ENCODE peak calls at places on chromosomes 4 and X, in four cellular contexts. N is A549, S is HepG2, G is SK-N-SH. D is an unnamed sample.

GRCh38 chr4:74503580-74503979 is 58.6 kb downstream of the AREG start:
- DNase-seq in N (no peak), S (peak; percentile 8), G (no peak), D (no peak)

GRCh38 chrX:65932173-65933084 is 107.5 kb downstream of the VSIG4 start:
- DNase-seq in N (peak; percentile 12), S (peak; percentile 1), G (peak; percentile 9), D (no peak)

GRCh38 chr4:78426972-78427371 is 124.6 kb upstream of the ANXA3 start:
- DNase-seq in N (peak; percentile 11), S (peak; percentile 13), G (no peak), D (peak; percentile 11)

GRCh38 chrX:74346124-74346523 is 42.1 kb downstream of the ZCCHC13 start:
- DNase-seq in N (no peak), S (no peak), G (no peak), D (no peak)

GRCh38 chrX:9357500-9358139 is 107.2 kb upstream of the TBL1X start:
- DNase-seq in N (no peak), S (no peak), G (no peak), D (no peak)

GRCh38 chrX:115018944-115019343 is 1.5 kb upstream of the IL13RA2 start:
- DNase-seq in N (no peak), S (no peak), G (no peak), D (no peak)

GRCh38 chr4:37625499-37625898 is 60.7 kb downstream of the RELL1 start:
- DNase-seq in N (no peak), S (no peak), G (no peak), D (no peak)

GRCh38 chr4:87120411-87121162 is 99.8 kb downstream of the KLHL8 start:
- DNase-seq in N (no peak), S (peak; percentile 47), G (no peak), D (no peak)

GRCh38 chr4:124711469-124712416 is 789 bp downstream of the ANKRD50 start:
- DNase-seq in N (peak; percentile 83), S (peak; percentile 41), G (peak; percentile 88), D (no peak)

GRCh38 chr4:173088144-173088543 is 80.5 kb upstream of the GALNT7 start:
- DNase-seq in N (no peak), S (no peak), G (no peak), D (no peak)

GRCh38 chr4:952881-953573 is 20.3 kb downstream of the DGKQ start:
- DNase-seq in N (no peak), S (no peak), G (peak; percentile 17), D (no peak)

GRCh38 chr4:950136-951020 is 18.1 kb downstream of the TMEM175 start:
- DNase-seq in N (no peak), S (no peak), G (peak; percentile 26), D (no peak)

GRCh38 chr4:951186-951585 is 18.9 kb downstream of the TMEM175 start:
- DNase-seq in N (no peak), S (no peak), G (no peak), D (no peak)

GRCh38 chr4:953574-953915 is 19.8 kb downstream of the DGKQ start:
- DNase-seq in N (no peak), S (no peak), G (no peak), D (no peak)

GRCh38 chr4:951594-952468 is 19.6 kb downstream of the TMEM175 start:
- DNase-seq in N (no peak), S (no peak), G (peak; percentile 33), D (no peak)
- TF ChIP-seq PBX3 in N (no peak), S (no peak), G (no peak), D (no peak)

DNA sequence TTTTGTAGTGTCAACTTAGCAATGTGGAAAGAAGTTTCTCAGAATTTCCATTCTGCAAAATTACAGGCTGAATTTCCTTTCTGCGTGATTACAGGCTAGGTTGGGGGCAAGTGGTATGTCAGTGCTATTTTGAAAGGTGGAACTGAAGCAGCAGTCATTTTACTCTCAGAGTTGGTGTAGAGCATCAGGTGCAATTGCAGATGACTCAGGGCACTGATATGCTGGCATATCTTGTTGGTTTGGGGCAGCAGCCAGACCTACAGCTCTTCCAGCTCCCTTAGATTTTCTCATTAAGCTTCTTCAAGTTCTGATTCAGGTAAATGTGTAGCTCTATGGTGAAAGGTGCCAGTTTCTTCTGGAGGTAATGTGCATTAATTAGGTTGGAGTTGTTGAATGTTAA is 930.7 kb upstream of the PCDH10 start:
- DNase-seq in N (no peak), S (no peak), G (no peak), D (no peak)
- TF ChIP-seq MAX in N (no peak), S (no peak), G (no peak), D (no peak)

DNA sequence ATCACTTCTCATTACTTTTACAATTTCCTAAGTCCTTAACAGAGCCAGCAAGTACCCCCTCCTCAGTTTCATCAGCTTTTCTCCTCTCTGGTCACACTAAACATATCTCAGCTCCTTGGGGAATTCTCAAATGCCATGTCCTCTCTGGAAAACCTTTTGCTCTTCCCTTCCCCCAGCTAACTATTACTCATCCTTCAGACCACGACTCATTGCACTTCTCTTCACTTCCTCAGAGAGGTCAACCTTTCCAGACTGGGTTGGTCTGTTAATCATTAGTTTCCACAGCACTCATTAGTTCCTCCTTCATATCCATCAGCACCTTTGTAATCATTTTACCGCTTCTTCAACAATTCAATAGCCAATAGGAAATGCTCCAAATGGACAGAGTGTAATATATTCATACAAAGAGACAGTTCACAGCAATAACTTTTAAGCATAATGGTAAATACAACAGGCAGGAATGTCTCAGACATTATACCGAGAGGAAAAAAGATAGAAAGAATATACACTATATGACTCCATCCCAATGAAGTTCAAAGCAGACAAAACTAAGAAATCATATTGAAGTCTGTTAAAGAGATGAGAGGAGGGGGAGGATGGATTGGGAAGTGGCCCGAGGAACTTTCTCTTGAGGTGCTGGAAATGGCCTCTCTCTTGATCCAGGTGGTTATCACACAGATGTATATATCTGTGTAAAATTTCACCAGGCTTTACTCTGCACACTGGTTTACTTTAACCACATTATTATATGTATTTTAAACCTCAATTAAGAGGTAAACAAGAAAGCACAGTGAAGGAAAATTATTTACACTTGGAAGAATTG is 39.6 kb downstream of the DDX60L start:
- DNase-seq in N (peak; percentile 87), S (no peak), G (no peak), D (peak; percentile 21)
- TF ChIP-seq PBX3 in N (no peak), S (no peak), G (no peak), D (no peak)

GRCh38 chr4:158938462-158939044 is 164.3 kb upstream of the RAPGEF2 start:
- DNase-seq in N (no peak), S (no peak), G (no peak), D (no peak)
- TF ChIP-seq MAX in N (no peak), S (no peak), G (no peak), D (no peak)

DNA sequence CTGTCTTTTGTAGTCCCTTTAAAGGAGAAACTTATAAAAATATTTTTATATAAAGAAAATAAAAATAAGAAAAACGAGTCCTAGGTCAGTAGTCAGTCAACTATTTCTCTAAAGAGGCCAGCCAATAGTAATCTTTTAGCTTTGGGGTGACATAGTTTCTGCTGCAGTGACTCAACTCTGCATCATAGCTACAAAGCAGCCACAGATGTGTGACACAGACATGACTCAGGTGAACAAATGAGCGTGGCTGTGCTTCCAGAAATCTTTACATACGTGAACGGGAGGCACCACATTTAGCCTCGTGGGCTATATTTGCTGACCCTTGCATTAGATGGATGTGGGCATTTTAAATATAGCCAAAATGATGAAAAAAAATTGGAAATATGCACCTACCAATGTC is 1862.5 kb upstream of the TENM3 start:
- DNase-seq in N (peak; percentile 18), S (no peak), G (no peak), D (no peak)
- TF ChIP-seq PBX3 in N (no peak), S (no peak), G (no peak), D (no peak)

DNA sequence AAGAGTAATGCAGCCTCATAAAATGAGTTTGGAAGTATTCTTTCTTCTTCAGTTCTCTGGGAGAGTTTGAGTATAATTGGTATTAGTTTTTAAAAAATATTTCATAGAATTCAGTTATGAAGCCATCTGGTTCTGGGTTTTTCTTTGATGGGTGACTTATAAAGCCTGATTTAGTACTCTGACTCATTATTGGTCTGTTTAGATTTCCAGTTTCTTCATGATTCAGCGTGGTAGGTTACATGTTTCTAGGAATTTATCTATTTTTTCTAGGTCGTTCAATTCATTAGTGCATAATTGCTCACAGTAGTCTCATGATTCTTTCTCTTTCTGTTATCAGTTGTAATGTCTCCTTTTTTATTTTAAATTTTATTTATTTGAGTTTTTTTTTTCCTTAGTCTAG is 111.2 kb downstream of the CEP44 start:
- DNase-seq in N (peak; percentile 53), S (no peak), G (no peak), D (no peak)
- TF ChIP-seq MAX in N (no peak), S (no peak), G (no peak), D (no peak)

D was measured in GM12878.